ENCODE peak calls at places on chromosomes 4 and X, in nine cellular contexts. One of them, this sample, is unnamed.

GRCh38 chrX:46953137-46953527 is 40.9 kb downstream of the JADE3 start:
- DNase-seq in MCF 10A: no peak
- DNase-seq in fibroblast of lung: no peak
- DNase-seq in left ventricle myocardium inferior: no peak
- DNase-seq in mesothelial cell of epicardium: no peak
- DNase-seq in LNCaP clone FGC: peak
- DNase-seq in GM06990: peak
- DNase-seq in heart right ventricle: no peak
- DNase-seq in mammary epithelial cell: no peak
- DNase-seq in this sample: no peak

GRCh38 chr4:37588150-37588549 is 98.0 kb downstream of the RELL1 start:
- DNase-seq in GM06990: no peak
- DNase-seq in mammary epithelial cell: no peak
- DNase-seq in mesothelial cell of epicardium: no peak
- DNase-seq in MCF 10A: no peak
- DNase-seq in heart right ventricle: no peak
- DNase-seq in fibroblast of lung: no peak
- DNase-seq in left ventricle myocardium inferior: no peak
- DNase-seq in LNCaP clone FGC: no peak
- DNase-seq in this sample: no peak

GRCh38 chr4:145523117-145523516 is 41.5 kb downstream of the SMAD1 start:
- DNase-seq in LNCaP clone FGC: no peak
- DNase-seq in left ventricle myocardium inferior: no peak
- DNase-seq in MCF 10A: peak
- DNase-seq in mammary epithelial cell: peak
- DNase-seq in GM06990: no peak
- DNase-seq in mesothelial cell of epicardium: no peak
- DNase-seq in fibroblast of lung: peak
- DNase-seq in heart right ventricle: no peak
- DNase-seq in this sample: no peak

GRCh38 chr4:181308476-181309170 is 934.6 kb upstream of the TENM3 start:
- DNase-seq in MCF 10A: no peak
- DNase-seq in mesothelial cell of epicardium: no peak
- DNase-seq in fibroblast of lung: no peak
- DNase-seq in GM06990: no peak
- DNase-seq in mammary epithelial cell: no peak
- DNase-seq in LNCaP clone FGC: no peak
- DNase-seq in left ventricle myocardium inferior: no peak
- DNase-seq in heart right ventricle: no peak
- DNase-seq in this sample: no peak

GRCh38 chrX:25206761-25207160 is 191.0 kb upstream of the ARX start:
- DNase-seq in heart right ventricle: no peak
- DNase-seq in GM06990: no peak
- DNase-seq in mesothelial cell of epicardium: no peak
- DNase-seq in mammary epithelial cell: peak
- DNase-seq in left ventricle myocardium inferior: no peak
- DNase-seq in MCF 10A: peak
- DNase-seq in fibroblast of lung: no peak
- DNase-seq in LNCaP clone FGC: no peak
- DNase-seq in this sample: no peak

GRCh38 chr4:8609406-8609805 is 16.8 kb downstream of the CPZ start:
- DNase-seq in MCF 10A: no peak
- DNase-seq in mammary epithelial cell: no peak
- DNase-seq in fibroblast of lung: no peak
- DNase-seq in GM06990: no peak
- DNase-seq in mesothelial cell of epicardium: no peak
- DNase-seq in heart right ventricle: no peak
- DNase-seq in left ventricle myocardium inferior: no peak
- DNase-seq in LNCaP clone FGC: no peak
- DNase-seq in this sample: no peak

GRCh38 chr4:22237155-22237751 is 278.6 kb downstream of the ADGRA3 start:
- DNase-seq in heart right ventricle: peak
- DNase-seq in GM06990: no peak
- DNase-seq in MCF 10A: peak
- DNase-seq in mesothelial cell of epicardium: no peak
- DNase-seq in fibroblast of lung: peak
- DNase-seq in LNCaP clone FGC: no peak
- DNase-seq in mammary epithelial cell: no peak
- DNase-seq in left ventricle myocardium inferior: no peak
- DNase-seq in this sample: no peak

GRCh38 chrX:119325456-119325855 is 73.7 kb upstream of the SLC25A43 start:
- DNase-seq in mammary epithelial cell: peak
- DNase-seq in mesothelial cell of epicardium: no peak
- DNase-seq in GM06990: no peak
- DNase-seq in fibroblast of lung: no peak
- DNase-seq in left ventricle myocardium inferior: no peak
- DNase-seq in MCF 10A: no peak
- DNase-seq in heart right ventricle: no peak
- DNase-seq in LNCaP clone FGC: no peak
- DNase-seq in this sample: no peak

GRCh38 chrX:116749943-116750342 is 287.2 kb upstream of the CT83 start:
- DNase-seq in left ventricle myocardium inferior: no peak
- DNase-seq in MCF 10A: peak
- DNase-seq in fibroblast of lung: no peak
- DNase-seq in mesothelial cell of epicardium: no peak
- DNase-seq in mammary epithelial cell: peak
- DNase-seq in heart right ventricle: no peak
- DNase-seq in LNCaP clone FGC: peak
- DNase-seq in GM06990: no peak
- DNase-seq in this sample: no peak

GRCh38 chr4:75477201-75477600 is 37.0 kb downstream of the RCHY1 start:
- DNase-seq in mesothelial cell of epicardium: no peak
- DNase-seq in mammary epithelial cell: no peak
- DNase-seq in left ventricle myocardium inferior: no peak
- DNase-seq in GM06990: no peak
- DNase-seq in fibroblast of lung: peak
- DNase-seq in MCF 10A: peak
- DNase-seq in heart right ventricle: no peak
- DNase-seq in LNCaP clone FGC: no peak
- DNase-seq in this sample: no peak

GRCh38 chrX:140292961-140293360 is 211.9 kb downstream of the SOX3 start:
- DNase-seq in MCF 10A: no peak
- DNase-seq in GM06990: no peak
- DNase-seq in LNCaP clone FGC: no peak
- DNase-seq in left ventricle myocardium inferior: no peak
- DNase-seq in mesothelial cell of epicardium: no peak
- DNase-seq in mammary epithelial cell: no peak
- DNase-seq in heart right ventricle: no peak
- DNase-seq in fibroblast of lung: no peak
- DNase-seq in this sample: no peak

GRCh38 chrX:80807606-80808159 is 2.0 kb downstream of the BRWD3 start:
- DNase-seq in MCF 10A: no peak
- DNase-seq in GM06990: no peak
- DNase-seq in mesothelial cell of epicardium: no peak
- DNase-seq in fibroblast of lung: no peak
- DNase-seq in mammary epithelial cell: no peak
- DNase-seq in heart right ventricle: no peak
- DNase-seq in left ventricle myocardium inferior: no peak
- DNase-seq in LNCaP clone FGC: no peak
- DNase-seq in this sample: no peak

GRCh38 chrX:105260291-105261043 is 40.0 kb upstream of the TEX13A start:
- DNase-seq in GM06990: no peak
- DNase-seq in mesothelial cell of epicardium: no peak
- DNase-seq in fibroblast of lung: no peak
- DNase-seq in heart right ventricle: peak
- DNase-seq in mammary epithelial cell: no peak
- DNase-seq in MCF 10A: no peak
- DNase-seq in left ventricle myocardium inferior: peak
- DNase-seq in LNCaP clone FGC: no peak
- DNase-seq in this sample: no peak

GRCh38 chrX:15301924-15302323 is 13.5 kb downstream of the ASB11 start:
- DNase-seq in MCF 10A: peak
- DNase-seq in mammary epithelial cell: peak
- DNase-seq in GM06990: peak
- DNase-seq in mesothelial cell of epicardium: no peak
- DNase-seq in LNCaP clone FGC: no peak
- DNase-seq in fibroblast of lung: peak
- DNase-seq in left ventricle myocardium inferior: peak
- DNase-seq in heart right ventricle: no peak
- DNase-seq in this sample: no peak

GRCh38 chrX:149829751-149830191 is 48.0 kb downstream of the MAGEA9 start:
- DNase-seq in GM06990: peak
- DNase-seq in LNCaP clone FGC: no peak
- DNase-seq in mesothelial cell of epicardium: no peak
- DNase-seq in mammary epithelial cell: peak
- DNase-seq in fibroblast of lung: peak
- DNase-seq in left ventricle myocardium inferior: no peak
- DNase-seq in heart right ventricle: no peak
- DNase-seq in MCF 10A: peak
- DNase-seq in this sample: no peak

GRCh38 chr4:54482529-54482961 is 175.2 kb upstream of the KIT start:
- DNase-seq in left ventricle myocardium inferior: no peak
- DNase-seq in GM06990: no peak
- DNase-seq in mammary epithelial cell: peak
- DNase-seq in LNCaP clone FGC: no peak
- DNase-seq in heart right ventricle: no peak
- DNase-seq in MCF 10A: no peak
- DNase-seq in fibroblast of lung: no peak
- DNase-seq in mesothelial cell of epicardium: no peak
- DNase-seq in this sample: no peak

GRCh38 chrX:44244008-44244407 is 99.5 kb downstream of the EFHC2 start:
- DNase-seq in heart right ventricle: no peak
- DNase-seq in left ventricle myocardium inferior: no peak
- DNase-seq in mesothelial cell of epicardium: no peak
- DNase-seq in MCF 10A: peak
- DNase-seq in LNCaP clone FGC: no peak
- DNase-seq in GM06990: no peak
- DNase-seq in fibroblast of lung: peak
- DNase-seq in mammary epithelial cell: peak
- DNase-seq in this sample: no peak

GRCh38 chrX:130552444-130553073 is 150.8 kb downstream of the RBMX2 start:
- DNase-seq in MCF 10A: no peak
- DNase-seq in heart right ventricle: no peak
- DNase-seq in mammary epithelial cell: no peak
- DNase-seq in mesothelial cell of epicardium: no peak
- DNase-seq in left ventricle myocardium inferior: no peak
- DNase-seq in fibroblast of lung: no peak
- DNase-seq in LNCaP clone FGC: no peak
- DNase-seq in GM06990: peak
- DNase-seq in this sample: no peak

GRCh38 chr4:174739576-174739975 is 89.5 kb downstream of the GLRA3 start:
- DNase-seq in fibroblast of lung: no peak
- DNase-seq in mesothelial cell of epicardium: no peak
- DNase-seq in GM06990: no peak
- DNase-seq in MCF 10A: peak
- DNase-seq in mammary epithelial cell: no peak
- DNase-seq in LNCaP clone FGC: no peak
- DNase-seq in heart right ventricle: no peak
- DNase-seq in left ventricle myocardium inferior: no peak
- DNase-seq in this sample: no peak

GRCh38 chr4:183588169-183588675 is 70.8 kb downstream of the RWDD4 start:
- DNase-seq in mesothelial cell of epicardium: no peak
- DNase-seq in LNCaP clone FGC: no peak
- DNase-seq in left ventricle myocardium inferior: no peak
- DNase-seq in fibroblast of lung: peak
- DNase-seq in MCF 10A: no peak
- DNase-seq in GM06990: no peak
- DNase-seq in heart right ventricle: no peak
- DNase-seq in mammary epithelial cell: no peak
- DNase-seq in this sample: peak

GRCh38 chr4:86032476-86033022 is 327.3 kb downstream of the MAPK10 start:
- DNase-seq in mammary epithelial cell: peak
- DNase-seq in LNCaP clone FGC: no peak
- DNase-seq in heart right ventricle: no peak
- DNase-seq in mesothelial cell of epicardium: no peak
- DNase-seq in left ventricle myocardium inferior: no peak
- DNase-seq in MCF 10A: peak
- DNase-seq in fibroblast of lung: peak
- DNase-seq in GM06990: no peak
- DNase-seq in this sample: no peak

GRCh38 chrX:1443496-1444075 is 9.1 kb downstream of the ASMTL start:
- DNase-seq in LNCaP clone FGC: no peak
- DNase-seq in mammary epithelial cell: no peak
- DNase-seq in MCF 10A: no peak
- DNase-seq in mesothelial cell of epicardium: no peak
- DNase-seq in left ventricle myocardium inferior: no peak
- DNase-seq in fibroblast of lung: no peak
- DNase-seq in GM06990: no peak
- DNase-seq in heart right ventricle: no peak
- DNase-seq in this sample: no peak

GRCh38 chr4:95637047-95637600 is 88.4 kb upstream of the UNC5C start:
- DNase-seq in GM06990: no peak
- DNase-seq in heart right ventricle: no peak
- DNase-seq in mesothelial cell of epicardium: no peak
- DNase-seq in mammary epithelial cell: peak
- DNase-seq in LNCaP clone FGC: no peak
- DNase-seq in fibroblast of lung: peak
- DNase-seq in MCF 10A: peak
- DNase-seq in left ventricle myocardium inferior: no peak
- DNase-seq in this sample: no peak
- TF ChIP-seq CTCF in GM06990: no peak
- TF ChIP-seq CTCF in heart right ventricle: no peak
- TF ChIP-seq CTCF in mesothelial cell of epicardium: peak
- TF ChIP-seq CTCF in mammary epithelial cell: peak
- TF ChIP-seq CTCF in LNCaP clone FGC: no peak
- TF ChIP-seq CTCF in fibroblast of lung: peak
- TF ChIP-seq CTCF in MCF 10A: peak
- TF ChIP-seq CTCF in left ventricle myocardium inferior: peak
- TF ChIP-seq CTCF in this sample: peak

DNA sequence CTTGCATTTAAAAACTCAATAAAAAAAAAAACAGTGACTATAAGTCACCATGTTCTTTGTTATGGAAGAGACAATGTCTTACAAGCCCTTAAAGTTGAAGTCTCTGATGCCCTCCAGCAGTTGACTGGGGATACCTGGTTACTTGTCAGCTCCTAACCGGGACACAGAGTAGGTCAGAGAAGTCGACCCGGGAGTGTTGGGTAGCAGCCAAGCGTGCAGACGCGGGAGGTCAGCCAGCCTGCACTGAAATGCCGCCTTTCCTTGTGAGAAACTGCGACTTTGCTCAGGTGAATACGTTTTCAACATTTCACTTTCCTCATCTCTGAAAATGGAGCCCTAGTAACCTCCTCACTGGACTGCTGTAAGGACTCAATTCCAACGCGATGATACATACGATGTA is 81.8 kb downstream of the F11 start:
- DNase-seq in GM06990: no peak
- DNase-seq in MCF 10A: no peak
- DNase-seq in mesothelial cell of epicardium: no peak
- DNase-seq in heart right ventricle: no peak
- DNase-seq in LNCaP clone FGC: no peak
- DNase-seq in left ventricle myocardium inferior: no peak
- DNase-seq in mammary epithelial cell: no peak
- DNase-seq in fibroblast of lung: no peak
- DNase-seq in this sample: no peak
- TF ChIP-seq CTCF in GM06990: no peak
- TF ChIP-seq CTCF in MCF 10A: no peak
- TF ChIP-seq CTCF in mesothelial cell of epicardium: no peak
- TF ChIP-seq CTCF in heart right ventricle: no peak
- TF ChIP-seq CTCF in LNCaP clone FGC: no peak
- TF ChIP-seq CTCF in left ventricle myocardium inferior: no peak
- TF ChIP-seq CTCF in mammary epithelial cell: no peak
- TF ChIP-seq CTCF in fibroblast of lung: no peak
- TF ChIP-seq CTCF in this sample: no peak

GRCh38 chr4:25376754-25377571 is at the start of gene ANAPC4:
- DNase-seq in LNCaP clone FGC: peak
- DNase-seq in MCF 10A: peak
- DNase-seq in heart right ventricle: peak
- DNase-seq in fibroblast of lung: peak
- DNase-seq in mammary epithelial cell: peak
- DNase-seq in mesothelial cell of epicardium: peak
- DNase-seq in GM06990: peak
- DNase-seq in left ventricle myocardium inferior: peak
- DNase-seq in this sample: peak
- TF ChIP-seq CTCF in LNCaP clone FGC: no peak
- TF ChIP-seq CTCF in MCF 10A: no peak
- TF ChIP-seq CTCF in heart right ventricle: no peak
- TF ChIP-seq CTCF in fibroblast of lung: no peak
- TF ChIP-seq CTCF in mammary epithelial cell: peak
- TF ChIP-seq CTCF in mesothelial cell of epicardium: no peak
- TF ChIP-seq CTCF in GM06990: no peak
- TF ChIP-seq CTCF in left ventricle myocardium inferior: peak
- TF ChIP-seq CTCF in this sample: peak

GRCh38 chrX:86806786-86807185 is 658.5 kb downstream of the DACH2 start:
- DNase-seq in GM06990: no peak
- DNase-seq in heart right ventricle: no peak
- DNase-seq in fibroblast of lung: peak
- DNase-seq in left ventricle myocardium inferior: no peak
- DNase-seq in LNCaP clone FGC: peak
- DNase-seq in mammary epithelial cell: peak
- DNase-seq in MCF 10A: peak
- DNase-seq in mesothelial cell of epicardium: no peak
- DNase-seq in this sample: no peak
- TF ChIP-seq CTCF in GM06990: peak
- TF ChIP-seq CTCF in heart right ventricle: no peak
- TF ChIP-seq CTCF in fibroblast of lung: peak
- TF ChIP-seq CTCF in left ventricle myocardium inferior: peak
- TF ChIP-seq CTCF in LNCaP clone FGC: peak
- TF ChIP-seq CTCF in mammary epithelial cell: peak
- TF ChIP-seq CTCF in MCF 10A: peak
- TF ChIP-seq CTCF in mesothelial cell of epicardium: no peak
- TF ChIP-seq CTCF in this sample: peak